ENCODE peak calls at places on chromosomes 16 and 17, in four cellular contexts. L is progenitor cell of endocrine pancreas, R is activated B cell treated with CpG ODN at 0.5 μM for 24 hours, F is astrocyte of the cerebellum. I is an unnamed sample.

GRCh38 chr17:73228748-73229236 is 32.9 kb downstream of the CPSF4L start:
- DNase-seq in L (no peak), R (no peak), F (peak), I (no peak)

GRCh38 chr17:1766382-1767135 is 4.7 kb downstream of the SERPINF1 start:
- DNase-seq in L (no peak), R (no peak), F (no peak), I (no peak)

GRCh38 chr16:49021136-49021535 is 260.5 kb downstream of the CBLN1 start:
- DNase-seq in L (no peak), R (no peak), F (peak), I (no peak)

GRCh38 chr17:66248285-66248684 is 19.1 kb upstream of the APOH start:
- DNase-seq in L (no peak), R (no peak), F (no peak), I (no peak)

GRCh38 chr17:7045492-7046126 is 1.7 kb upstream of the SLC16A11 start:
- DNase-seq in L (no peak), R (no peak), F (peak), I (no peak)

GRCh38 chr16:88811850-88812736 is at the start of gene APRT:
- DNase-seq in L (peak), R (peak), F (peak), I (peak)

GRCh38 chr17:39666601-39667261 is 1.5 kb upstream of the PNMT start:
- DNase-seq in L (no peak), R (no peak), F (no peak), I (no peak)

GRCh38 chr17:47703191-47703591 is 9.2 kb downstream of the TBKBP1 start:
- DNase-seq in L (no peak), R (no peak), F (no peak), I (no peak)

GRCh38 chr16:8660841-8661301 is 13.5 kb upstream of the ABAT start:
- DNase-seq in L (peak), R (no peak), F (peak), I (no peak)

GRCh38 chr16:13906426-13907089 is 13.4 kb upstream of the ERCC4 start:
- DNase-seq in L (no peak), R (no peak), F (no peak), I (no peak)

GRCh38 chr17:42067371-42068180 is 17.2 kb upstream of the C17orf113 start:
- DNase-seq in L (peak), R (peak), F (peak), I (no peak)

GRCh38 chr17:83110755-83111154 is 31.3 kb downstream of the METRNL start:
- DNase-seq in L (no peak), R (no peak), F (no peak), I (no peak)

GRCh38 chr17:40548982-40549680 is 16.1 kb downstream of the CCR7 start:
- DNase-seq in L (peak), R (peak), F (peak), I (peak)

GRCh38 chr16:11497851-11498289 is 88.8 kb downstream of the LITAF start:
- DNase-seq in L (no peak), R (no peak), F (no peak), I (no peak)

GRCh38 chr16:88437367-88437964 is 15.6 kb upstream of the ZFPM1 start:
- DNase-seq in L (peak), R (peak), F (no peak), I (peak)

GRCh38 chr17:66952031-66952524 is 12.4 kb upstream of the CACNG4 start:
- DNase-seq in L (no peak), R (no peak), F (peak), I (no peak)

GRCh38 chr16:5398203-5398602 is 300.6 kb upstream of the EEF2KMT start:
- DNase-seq in L (no peak), R (no peak), F (no peak), I (no peak)

GRCh38 chr16:47309581-47310312 is 151.1 kb downstream of the ITFG1 start:
- DNase-seq in L (no peak), R (no peak), F (no peak), I (no peak)

GRCh38 chr17:55266051-55266957 is 1.5 kb downstream of the HLF start:
- DNase-seq in L (no peak), R (no peak), F (no peak), I (no peak)

GRCh38 chr17:77942111-77942988 is 16.2 kb upstream of the TNRC6C start:
- DNase-seq in L (no peak), R (no peak), F (no peak), I (no peak)

GRCh38 chr17:66790476-66791061 is 44.3 kb upstream of the CACNG5 start:
- DNase-seq in L (no peak), R (no peak), F (no peak), I (no peak)

GRCh38 chr16:25264599-25264998 is 7.0 kb upstream of the ZKSCAN2 start:
- DNase-seq in L (no peak), R (no peak), F (no peak), I (no peak)

GRCh38 chr17:53837131-53837530 is 14.4 kb downstream of the KIF2B start:
- DNase-seq in L (no peak), R (no peak), F (peak), I (no peak)

GRCh38 chr16:81530814-81531213 is 86.2 kb downstream of the CMIP start:
- DNase-seq in L (no peak), R (no peak), F (no peak), I (no peak)

GRCh38 chr16:89971495-89972243 is 23.1 kb downstream of the DEF8 start:
- DNase-seq in L (no peak), R (no peak), F (no peak), I (no peak)

GRCh38 chr16:74721716-74722115 is 21.1 kb upstream of the MLKL start:
- DNase-seq in L (no peak), R (no peak), F (no peak), I (no peak)

GRCh38 chr16:79845734-79846135 is 245.2 kb upstream of the MAF start:
- DNase-seq in L (no peak), R (no peak), F (no peak), I (no peak)

GRCh38 chr16:80602894-80603293 is 62.1 kb downstream of the DYNLRB2 start:
- DNase-seq in L (no peak), R (no peak), F (no peak), I (peak)

GRCh38 chr16:87461466-87461975 is 31.3 kb downstream of the ZCCHC14 start:
- DNase-seq in L (peak), R (no peak), F (no peak), I (no peak)

GRCh38 chr17:61408151-61409041 is 8.8 kb downstream of the TBX2 start:
- DNase-seq in L (no peak), R (peak), F (no peak), I (no peak)

GRCh38 chr17:67488161-67488560 is 111.1 kb downstream of the PITPNC1 start:
- DNase-seq in L (no peak), R (no peak), F (no peak), I (no peak)

GRCh38 chr16:47719713-47720112 is 258.6 kb downstream of the PHKB start:
- DNase-seq in L (no peak), R (no peak), F (no peak), I (no peak)

GRCh38 chr17:66583112-66583748 is 251.7 kb upstream of the CACNG5 start:
- DNase-seq in L (no peak), R (no peak), F (no peak), I (no peak)

GRCh38 chr17:48610282-48611211 is at the start of gene HOXB7:
- DNase-seq in L (no peak), R (peak), F (no peak), I (no peak)

GRCh38 chr17:29046440-29046839 is 3.5 kb downstream of the PIPOX start:
- DNase-seq in L (no peak), R (no peak), F (no peak), I (no peak)

GRCh38 chr17:28370744-28371103 is 617 bp upstream of the VTN start:
- DNase-seq in L (no peak), R (no peak), F (no peak), I (no peak)

GRCh38 chr17:34542700-34543336 is 36.6 kb upstream of the TMEM132E start:
- DNase-seq in L (no peak), R (no peak), F (no peak), I (no peak)

DNA sequence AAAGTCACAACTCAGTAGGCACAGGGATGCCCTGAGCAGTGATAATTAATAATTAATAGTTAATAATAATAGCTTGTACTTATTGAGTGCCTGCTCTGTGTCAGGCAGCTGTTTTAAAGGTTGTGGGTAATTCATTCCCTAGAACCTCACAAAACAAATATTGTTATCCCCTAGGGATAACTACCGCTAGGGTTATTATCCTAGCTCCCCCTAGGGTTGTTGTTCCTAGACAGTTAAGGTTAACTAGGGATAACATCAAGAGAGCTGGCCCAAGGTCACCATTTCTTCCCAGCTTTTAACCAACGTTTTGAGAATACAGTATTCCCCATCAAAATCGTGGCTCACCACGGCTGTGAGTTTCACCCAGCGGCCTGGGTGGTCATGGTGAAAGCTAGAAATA is 180.1 kb downstream of the PRKCB start:
- DNase-seq in L (no peak), R (no peak), F (no peak), I (no peak)
- TF ChIP-seq CTCF in L (no peak), R (no peak), F (no peak), I (no peak)

DNA sequence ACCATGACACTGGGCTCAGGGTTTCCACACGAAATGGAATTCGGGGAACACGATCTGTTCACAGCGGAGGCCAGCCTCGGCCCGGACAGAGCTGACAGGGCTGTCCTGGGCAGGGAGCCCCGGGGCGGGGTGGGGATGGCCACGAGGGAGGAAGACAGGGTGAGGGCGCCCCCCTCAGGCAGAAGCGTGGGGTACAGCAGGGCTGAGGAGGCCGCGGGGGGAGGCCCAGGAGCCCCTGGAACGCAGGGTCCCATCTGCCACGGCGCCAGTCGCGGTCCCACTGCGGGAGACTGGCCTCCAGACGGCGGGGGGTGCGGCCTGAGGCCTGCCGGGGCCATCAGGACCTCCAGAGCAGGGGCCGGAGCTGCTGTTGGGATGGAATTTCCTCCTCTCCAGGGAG is 75.9 kb downstream of the LMF1 start:
- DNase-seq in L (no peak), R (no peak), F (no peak), I (no peak)
- TF ChIP-seq CTCF in L (no peak), R (no peak), F (no peak), I (peak)

GRCh38 chr16:66293932-66294331 is 72.6 kb upstream of the CDH5 start:
- DNase-seq in L (no peak), R (no peak), F (no peak), I (peak)
- TF ChIP-seq CTCF in L (no peak), R (no peak), F (no peak), I (no peak)

GRCh38 chr17:30235386-30236296 is at the start of gene SLC6A4:
- DNase-seq in L (no peak), R (no peak), F (no peak), I (no peak)

GRCh38 chr17:30238003-30238344 is 2.5 kb upstream of the SLC6A4 start:
- DNase-seq in L (no peak), R (no peak), F (no peak), I (no peak)

GRCh38 chr17:30237296-30238002 is 2.0 kb upstream of the SLC6A4 start:
- DNase-seq in L (no peak), R (no peak), F (no peak), I (no peak)

GRCh38 chr17:30236297-30236624 is 764 bp upstream of the SLC6A4 start:
- DNase-seq in L (no peak), R (no peak), F (no peak), I (no peak)

DNA sequence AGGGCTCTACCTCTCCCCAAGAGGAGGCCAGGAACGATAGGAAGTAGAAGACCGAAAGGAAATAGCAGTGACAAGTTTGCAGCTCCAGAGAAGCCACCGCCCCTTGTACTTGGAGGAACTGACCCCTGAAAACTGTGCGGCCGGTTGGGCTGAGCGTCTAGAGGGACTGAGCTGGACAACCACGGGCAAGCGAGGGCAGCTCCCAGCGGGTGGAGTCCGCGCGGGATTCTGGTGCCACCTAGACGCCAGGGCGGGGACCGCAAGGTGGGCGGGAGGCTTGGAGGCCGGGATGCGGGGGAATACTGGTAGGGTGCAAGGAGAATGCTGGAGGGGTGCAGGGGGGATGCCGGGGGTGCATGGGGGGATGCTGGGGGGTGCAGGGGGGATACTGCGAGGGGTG is 1.3 kb upstream of the SLC6A4 start:
- DNase-seq in L (peak), R (no peak), F (no peak), I (peak)
- TF ChIP-seq CTCF in L (peak), R (no peak), F (peak), I (peak)

DNA sequence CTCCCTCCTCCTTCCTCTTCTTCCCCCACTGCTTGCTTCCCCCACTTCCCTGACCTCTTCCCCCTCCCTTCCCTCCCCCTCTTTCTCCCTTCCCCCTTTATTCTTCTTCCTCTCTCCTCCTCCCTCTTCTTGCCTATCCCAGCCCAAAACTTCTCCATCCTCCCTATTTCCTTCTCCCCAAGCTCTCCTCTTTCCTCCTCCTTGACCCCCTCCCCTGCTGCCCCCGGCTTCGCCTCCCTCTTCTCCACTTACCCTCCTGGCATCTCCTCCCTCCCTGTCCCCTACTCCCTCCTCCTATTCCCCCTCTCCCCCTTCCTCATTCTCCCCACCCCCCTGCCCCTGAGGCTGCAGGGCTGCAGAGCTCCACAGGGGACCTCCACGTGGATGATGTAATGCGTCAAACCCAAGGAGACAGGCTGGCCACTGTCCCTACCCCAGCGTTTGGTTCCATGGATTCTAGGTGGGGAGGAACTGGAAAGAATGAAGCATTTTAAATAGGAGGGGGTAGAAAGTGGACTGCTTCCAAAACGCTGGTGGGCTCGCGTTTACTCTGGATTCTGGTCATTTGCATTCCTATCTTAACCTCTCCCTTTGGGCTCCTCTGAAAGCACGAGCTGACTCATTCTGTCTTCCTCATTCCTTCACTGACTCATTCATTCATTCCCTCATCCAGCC is 687 bp upstream of the COTL1 start:
- DNase-seq in L (no peak), R (no peak), F (peak), I (peak)
- TF ChIP-seq CTCF in L (no peak), R (no peak), F (no peak), I (no peak)

DNA sequence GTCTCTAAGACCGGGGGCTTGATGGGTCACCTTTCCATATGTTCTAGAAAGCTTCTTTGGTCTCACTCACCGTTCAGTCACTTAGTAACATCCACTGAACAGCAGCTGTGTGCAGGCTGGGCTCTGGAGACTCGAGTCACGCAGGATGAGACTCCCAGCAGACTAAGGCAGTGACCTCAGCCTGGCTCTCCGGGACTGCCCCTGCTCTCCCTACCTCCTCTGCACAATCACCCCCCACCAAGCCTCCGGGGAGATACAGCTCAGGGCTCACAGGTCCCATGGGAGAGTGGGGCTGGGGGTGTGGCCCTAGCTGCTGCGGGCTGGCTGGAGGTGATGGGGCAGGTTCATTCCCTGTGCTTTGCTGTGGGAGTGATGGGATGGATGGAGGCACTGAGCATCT is 14.1 kb downstream of the FLYWCH2 start:
- DNase-seq in L (no peak), R (peak), F (no peak), I (no peak)
- TF ChIP-seq CTCF in L (no peak), R (no peak), F (no peak), I (no peak)

I was measured in osteocyte.